ENCODE peak calls at places on chromosomes 7 and 10, in eight cellular contexts. R, A, J, I, F, Q, D and M are unnamed samples.

GRCh38 chr10:4474829-4475228 is 351.2 kb upstream of the AKR1E2 start:
- DNase-seq in D (peak), J (no peak), R (no peak), Q (no peak), F (no peak), I (no peak), A (no peak), M (no peak)

GRCh38 chr10:110491346-110491745 is 6.4 kb upstream of the DUSP5 start:
- DNase-seq in A (no peak), D (no peak), F (no peak), J (no peak), Q (no peak), I (no peak), R (no peak), M (no peak)

GRCh38 chr10:43849551-43849950 is 200.9 kb upstream of the ZNF32 start:
- DNase-seq in D (no peak), I (no peak), F (no peak), J (no peak), R (no peak), Q (no peak), A (peak), M (no peak)

GRCh38 chr7:27215356-27215755 is 15.5 kb upstream of the HOXA13 start:
- DNase-seq in I (no peak), F (no peak), A (no peak), D (no peak), Q (no peak), R (no peak), J (no peak), M (no peak)

GRCh38 chr7:38463277-38464224 is 167.6 kb downstream of the AMPH start:
- DNase-seq in F (no peak), R (peak), D (no peak), J (no peak), A (peak), Q (no peak), I (no peak), M (no peak)

GRCh38 chr10:112338957-112339356 is 35.0 kb upstream of the ACSL5 start:
- DNase-seq in F (no peak), I (no peak), R (no peak), A (no peak), D (no peak), Q (no peak), J (no peak), M (no peak)

GRCh38 chr10:110326351-110327032 is 21.8 kb upstream of the SMNDC1 start:
- DNase-seq in I (no peak), D (peak), J (no peak), A (no peak), Q (no peak), F (no peak), R (no peak), M (no peak)

GRCh38 chr7:74653686-74654181 is 3.8 kb upstream of the GTF2I start:
- DNase-seq in A (no peak), Q (no peak), R (no peak), I (peak), J (no peak), F (no peak), D (no peak), M (no peak)

GRCh38 chr7:43491984-43492383 is 90.9 kb upstream of the STK17A start:
- DNase-seq in J (no peak), I (no peak), Q (no peak), F (no peak), R (no peak), A (no peak), D (peak), M (no peak)

GRCh38 chr7:139457153-139457946 is 26.1 kb downstream of the KLRG2 start:
- DNase-seq in A (no peak), Q (no peak), I (no peak), F (no peak), D (no peak), R (no peak), J (no peak), M (no peak)

GRCh38 chr7:70640266-70640833 is 491.6 kb upstream of the GALNT17 start:
- DNase-seq in J (no peak), A (no peak), F (no peak), R (no peak), Q (no peak), D (no peak), I (no peak), M (no peak)

GRCh38 chr7:47643716-47644400 is 61.9 kb upstream of the TNS3 start:
- DNase-seq in I (no peak), J (no peak), A (no peak), D (no peak), R (no peak), F (no peak), Q (no peak), M (no peak)

GRCh38 chr7:159086301-159086925 is 58.3 kb downstream of the VIPR2 start:
- DNase-seq in A (peak), R (no peak), F (no peak), J (no peak), D (no peak), I (no peak), Q (no peak), M (no peak)

GRCh38 chr7:27180431-27181175 is 4.4 kb downstream of the HOXA11 start:
- DNase-seq in I (no peak), D (no peak), Q (no peak), J (no peak), A (no peak), R (no peak), F (no peak), M (no peak)

GRCh38 chr10:58384095-58384494 is 1.1 kb upstream of the TFAM start:
- DNase-seq in I (no peak), R (no peak), D (no peak), Q (no peak), J (no peak), A (no peak), F (no peak), M (no peak)

GRCh38 chr10:17038627-17039026 is 91.0 kb downstream of the CUBN start:
- DNase-seq in I (no peak), R (no peak), D (no peak), Q (no peak), F (no peak), A (no peak), J (no peak), M (no peak)

GRCh38 chr10:84159076-84159475 is 14.5 kb upstream of the GPR15LG start:
- DNase-seq in R (no peak), Q (peak), J (no peak), I (no peak), F (no peak), A (no peak), D (no peak), M (no peak)

GRCh38 chr10:58513189-58514101 is 773 bp downstream of the BICC1 start:
- DNase-seq in J (no peak), R (peak), Q (no peak), I (peak), D (peak), A (peak), F (no peak), M (peak)

GRCh38 chr10:7484456-7485266 is 73.8 kb upstream of the SFMBT2 start:
- DNase-seq in Q (no peak), A (no peak), I (no peak), R (no peak), F (no peak), J (no peak), D (no peak), M (peak)

GRCh38 chr7:26202019-26202985 is 757 bp downstream of the CBX3 start:
- DNase-seq in Q (peak), F (no peak), J (peak), R (peak), D (peak), A (peak), I (no peak), M (peak)

GRCh38 chr10:63456437-63457210 is 9.2 kb downstream of the JMJD1C start:
- DNase-seq in J (no peak), R (no peak), F (no peak), D (no peak), A (no peak), I (no peak), Q (no peak), M (no peak)

GRCh38 chr7:152617056-152617455 is 58.9 kb downstream of the XRCC2 start:
- DNase-seq in F (no peak), Q (no peak), J (no peak), I (no peak), R (no peak), D (no peak), A (no peak), M (no peak)

GRCh38 chr10:5448333-5449048 is 36.1 kb downstream of the NET1 start:
- DNase-seq in A (no peak), D (no peak), R (no peak), F (no peak), Q (no peak), J (no peak), I (no peak), M (no peak)

GRCh38 chr7:128366290-128366689 is 4.8 kb upstream of the PRRT4 start:
- DNase-seq in Q (no peak), F (no peak), D (no peak), A (no peak), I (peak), J (no peak), R (no peak), M (no peak)

GRCh38 chr7:36796850-36797618 is 72.7 kb upstream of the AOAH start:
- DNase-seq in A (no peak), J (no peak), I (no peak), R (no peak), D (no peak), Q (no peak), F (no peak), M (no peak)

GRCh38 chr10:59830601-59831259 is 75.6 kb downstream of the CCDC6 start:
- DNase-seq in A (no peak), I (peak), D (peak), Q (peak), R (peak), J (peak), F (peak), M (peak)

GRCh38 chr7:73851410-73852338 is 9.3 kb upstream of the TMEM270 start:
- DNase-seq in R (no peak), D (peak), I (no peak), Q (no peak), J (no peak), F (no peak), A (no peak), M (no peak)

GRCh38 chr10:23195846-23196200 is 3.7 kb downstream of the PTF1A start:
- DNase-seq in J (no peak), R (no peak), I (no peak), D (no peak), A (no peak), F (no peak), Q (no peak), M (no peak)

GRCh38 chr10:87794285-87794684 is 23.7 kb downstream of the ATAD1 start:
- DNase-seq in I (no peak), D (no peak), A (no peak), R (no peak), F (no peak), Q (no peak), J (no peak), M (no peak)

GRCh38 chr7:74223711-74224510 is 14.1 kb downstream of the LAT2 start:
- DNase-seq in Q (no peak), D (no peak), A (no peak), F (no peak), J (no peak), R (no peak), I (no peak), M (no peak)

GRCh38 chr7:106979551-106980357 is 64.8 kb upstream of the PRKAR2B start:
- DNase-seq in I (no peak), R (no peak), D (no peak), F (no peak), A (no peak), J (no peak), Q (no peak), M (no peak)